ENCODE peak calls at places on chromosomes 12 and 14, in seven cellular contexts. One of them, this sample, is unnamed.

GRCh38 chr12:1117970-1118563 is 127.0 kb downstream of the ERC1 start:
- DNase-seq in MM.1S: peak; percentile 74
- DNase-seq in tibial artery: peak; percentile 72
- DNase-seq in epithelial cell of esophagus: peak; percentile 84
- DNase-seq in body of pancreas: peak; percentile 87
- DNase-seq in astrocyte of the cerebellum: peak; percentile 80
- DNase-seq in A549: peak; percentile 13
- DNase-seq in this sample: peak; percentile 66

GRCh38 chr12:59372971-59373370 is 222.9 kb upstream of the SLC16A7 start:
- DNase-seq in MM.1S: no peak
- DNase-seq in tibial artery: no peak
- DNase-seq in epithelial cell of esophagus: peak; percentile 42
- DNase-seq in body of pancreas: peak; percentile 3
- DNase-seq in astrocyte of the cerebellum: no peak
- DNase-seq in A549: no peak
- DNase-seq in this sample: peak; percentile 28

GRCh38 chr12:120399531-120399930 is 30.6 kb upstream of the MSI1 start:
- DNase-seq in MM.1S: no peak
- DNase-seq in tibial artery: no peak
- DNase-seq in epithelial cell of esophagus: peak; percentile 38
- DNase-seq in body of pancreas: no peak
- DNase-seq in astrocyte of the cerebellum: peak; percentile 8
- DNase-seq in A549: no peak
- DNase-seq in this sample: peak; percentile 35

GRCh38 chr14:54564799-54565235 is 2.1 kb upstream of the SAMD4A start:
- DNase-seq in MM.1S: no peak
- DNase-seq in tibial artery: peak; percentile 40
- DNase-seq in epithelial cell of esophagus: peak; percentile 64
- DNase-seq in body of pancreas: no peak
- DNase-seq in astrocyte of the cerebellum: peak; percentile 39
- DNase-seq in A549: no peak
- DNase-seq in this sample: peak; percentile 66

GRCh38 chr14:80455031-80455430 is 243.7 kb upstream of the DIO2 start:
- DNase-seq in MM.1S: no peak
- DNase-seq in tibial artery: no peak
- DNase-seq in epithelial cell of esophagus: no peak
- DNase-seq in body of pancreas: no peak
- DNase-seq in astrocyte of the cerebellum: no peak
- DNase-seq in A549: no peak
- DNase-seq in this sample: no peak

GRCh38 chr14:23351681-23352505 is 794 bp downstream of the SLC22A17 start:
- DNase-seq in MM.1S: no peak
- DNase-seq in tibial artery: no peak
- DNase-seq in epithelial cell of esophagus: no peak
- DNase-seq in body of pancreas: no peak
- DNase-seq in astrocyte of the cerebellum: no peak
- DNase-seq in A549: no peak
- DNase-seq in this sample: no peak

GRCh38 chr12:2289525-2289924 is 236.7 kb downstream of the CACNA1C start:
- DNase-seq in MM.1S: no peak
- DNase-seq in tibial artery: peak; percentile 16
- DNase-seq in epithelial cell of esophagus: no peak
- DNase-seq in body of pancreas: no peak
- DNase-seq in astrocyte of the cerebellum: no peak
- DNase-seq in A549: no peak
- DNase-seq in this sample: no peak

GRCh38 chr12:42698213-42698612 is 108.7 kb upstream of the PRICKLE1 start:
- DNase-seq in MM.1S: no peak
- DNase-seq in tibial artery: peak; percentile 54
- DNase-seq in epithelial cell of esophagus: peak; percentile 89
- DNase-seq in body of pancreas: peak; percentile 10
- DNase-seq in astrocyte of the cerebellum: no peak
- DNase-seq in A549: no peak
- DNase-seq in this sample: peak; percentile 76

GRCh38 chr14:104588066-104588857 is 8.7 kb downstream of the C14orf180 start:
- DNase-seq in MM.1S: no peak
- DNase-seq in tibial artery: no peak
- DNase-seq in epithelial cell of esophagus: no peak
- DNase-seq in body of pancreas: no peak
- DNase-seq in astrocyte of the cerebellum: no peak
- DNase-seq in A549: no peak
- DNase-seq in this sample: no peak

GRCh38 chr12:124456652-124457152 is 110.7 kb downstream of the NCOR2 start:
- DNase-seq in MM.1S: peak; percentile 69
- DNase-seq in tibial artery: no peak
- DNase-seq in epithelial cell of esophagus: no peak
- DNase-seq in body of pancreas: no peak
- DNase-seq in astrocyte of the cerebellum: no peak
- DNase-seq in A549: no peak
- DNase-seq in this sample: no peak

GRCh38 chr12:42238240-42239140 is at the start of gene YAF2:
- DNase-seq in MM.1S: peak; percentile 90
- DNase-seq in tibial artery: peak; percentile 90
- DNase-seq in epithelial cell of esophagus: peak; percentile 91
- DNase-seq in body of pancreas: peak; percentile 91
- DNase-seq in astrocyte of the cerebellum: peak; percentile 55
- DNase-seq in A549: peak; percentile 81
- DNase-seq in this sample: peak; percentile 64

GRCh38 chr14:77113644-77114043 is 15.6 kb downstream of the CIPC start:
- DNase-seq in MM.1S: no peak
- DNase-seq in tibial artery: no peak
- DNase-seq in epithelial cell of esophagus: no peak
- DNase-seq in body of pancreas: no peak
- DNase-seq in astrocyte of the cerebellum: no peak
- DNase-seq in A549: no peak
- DNase-seq in this sample: no peak

GRCh38 chr12:52082668-52082987 is 3.1 kb downstream of the SMIM41 start:
- DNase-seq in MM.1S: no peak
- DNase-seq in tibial artery: no peak
- DNase-seq in epithelial cell of esophagus: no peak
- DNase-seq in body of pancreas: no peak
- DNase-seq in astrocyte of the cerebellum: no peak
- DNase-seq in A549: no peak
- DNase-seq in this sample: no peak
- H3K4me3 ChIP-seq in MM.1S: no peak overlapping the region
- H3K4me3 ChIP-seq in tibial artery: no peak overlapping the region
- H3K4me3 ChIP-seq in epithelial cell of esophagus: no peak overlapping the region
- H3K4me3 ChIP-seq in body of pancreas: no peak overlapping the region
- H3K4me3 ChIP-seq in astrocyte of the cerebellum: no peak overlapping the region
- H3K4me3 ChIP-seq in A549: no peak overlapping the region
- H3K4me3 ChIP-seq in this sample: no peak overlapping the region

GRCh38 chr14:101557321-101557695 is 4.0 kb upstream of the DIO3 start:
- DNase-seq in MM.1S: no peak
- DNase-seq in tibial artery: no peak
- DNase-seq in epithelial cell of esophagus: no peak
- DNase-seq in body of pancreas: no peak
- DNase-seq in astrocyte of the cerebellum: no peak
- DNase-seq in A549: no peak
- DNase-seq in this sample: no peak

GRCh38 chr14:101559624-101560533 is 1.4 kb upstream of the DIO3 start:
- DNase-seq in MM.1S: no peak
- DNase-seq in tibial artery: no peak
- DNase-seq in epithelial cell of esophagus: no peak
- DNase-seq in body of pancreas: peak; percentile 52
- DNase-seq in astrocyte of the cerebellum: no peak
- DNase-seq in A549: no peak
- DNase-seq in this sample: no peak

GRCh38 chr14:101559250-101559623 is 2.1 kb upstream of the DIO3 start:
- DNase-seq in MM.1S: no peak
- DNase-seq in tibial artery: no peak
- DNase-seq in epithelial cell of esophagus: no peak
- DNase-seq in body of pancreas: no peak
- DNase-seq in astrocyte of the cerebellum: no peak
- DNase-seq in A549: no peak
- DNase-seq in this sample: no peak

GRCh38 chr14:101557811-101558738 is 3.2 kb upstream of the DIO3 start:
- DNase-seq in MM.1S: no peak
- DNase-seq in tibial artery: peak; percentile 70
- DNase-seq in epithelial cell of esophagus: no peak
- DNase-seq in body of pancreas: peak; percentile 56
- DNase-seq in astrocyte of the cerebellum: no peak
- DNase-seq in A549: no peak
- DNase-seq in this sample: no peak

DNA sequence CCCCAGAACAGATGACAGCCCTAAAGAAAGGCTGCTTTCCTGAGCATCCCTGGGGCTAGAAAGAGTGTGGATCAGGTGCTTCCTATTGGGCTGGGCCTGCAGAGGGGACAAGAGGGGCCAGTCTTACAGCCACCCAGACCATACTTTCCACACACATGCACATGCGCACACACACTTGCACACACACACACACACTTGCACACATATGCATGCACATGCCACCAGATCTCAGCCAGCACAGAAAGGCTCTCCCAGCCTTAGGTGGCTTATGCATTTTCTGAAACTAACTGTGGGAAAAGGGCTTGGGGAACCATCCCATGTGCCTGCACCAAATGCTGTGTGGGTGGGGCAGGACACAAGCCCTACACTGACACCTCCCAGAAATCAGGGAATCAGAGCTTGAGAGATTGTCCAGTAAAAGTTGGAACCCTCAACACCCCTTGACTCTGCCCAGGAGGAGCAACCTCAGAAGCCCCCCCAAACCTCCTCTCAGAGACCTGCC is 2.5 kb upstream of the DIO3 start:
- DNase-seq in MM.1S: no peak
- DNase-seq in tibial artery: no peak
- DNase-seq in epithelial cell of esophagus: no peak
- DNase-seq in body of pancreas: no peak
- DNase-seq in astrocyte of the cerebellum: no peak
- DNase-seq in A549: no peak
- DNase-seq in this sample: no peak
- H3K4me3 ChIP-seq in MM.1S: no peak overlapping the region
- H3K4me3 ChIP-seq in tibial artery: peak overlapping the region; percentile 51
- H3K4me3 ChIP-seq in epithelial cell of esophagus: no peak overlapping the region
- H3K4me3 ChIP-seq in body of pancreas: no peak overlapping the region
- H3K4me3 ChIP-seq in astrocyte of the cerebellum: no peak overlapping the region
- H3K4me3 ChIP-seq in A549: no peak overlapping the region
- H3K4me3 ChIP-seq in this sample: no peak overlapping the region

GRCh38 chr12:67442347-67442841 is 173.2 kb downstream of the CAND1 start:
- DNase-seq in MM.1S: no peak
- DNase-seq in tibial artery: no peak
- DNase-seq in epithelial cell of esophagus: no peak
- DNase-seq in body of pancreas: peak; percentile 72
- DNase-seq in astrocyte of the cerebellum: no peak
- DNase-seq in A549: no peak
- DNase-seq in this sample: no peak

GRCh38 chr12:67442896-67443295 is 173.7 kb downstream of the CAND1 start:
- DNase-seq in MM.1S: no peak
- DNase-seq in tibial artery: no peak
- DNase-seq in epithelial cell of esophagus: no peak
- DNase-seq in body of pancreas: no peak
- DNase-seq in astrocyte of the cerebellum: no peak
- DNase-seq in A549: no peak
- DNase-seq in this sample: no peak

GRCh38 chr12:67441736-67442346 is 172.7 kb downstream of the CAND1 start:
- DNase-seq in MM.1S: peak; percentile 70
- DNase-seq in tibial artery: peak; percentile 90
- DNase-seq in epithelial cell of esophagus: peak; percentile 81
- DNase-seq in body of pancreas: peak; percentile 90
- DNase-seq in astrocyte of the cerebellum: peak; percentile 59
- DNase-seq in A549: peak; percentile 71
- DNase-seq in this sample: peak; percentile 59

GRCh38 chr12:67437011-67437410 is 167.9 kb downstream of the CAND1 start:
- DNase-seq in MM.1S: no peak
- DNase-seq in tibial artery: no peak
- DNase-seq in epithelial cell of esophagus: no peak
- DNase-seq in body of pancreas: no peak
- DNase-seq in astrocyte of the cerebellum: no peak
- DNase-seq in A549: no peak
- DNase-seq in this sample: no peak

DNA sequence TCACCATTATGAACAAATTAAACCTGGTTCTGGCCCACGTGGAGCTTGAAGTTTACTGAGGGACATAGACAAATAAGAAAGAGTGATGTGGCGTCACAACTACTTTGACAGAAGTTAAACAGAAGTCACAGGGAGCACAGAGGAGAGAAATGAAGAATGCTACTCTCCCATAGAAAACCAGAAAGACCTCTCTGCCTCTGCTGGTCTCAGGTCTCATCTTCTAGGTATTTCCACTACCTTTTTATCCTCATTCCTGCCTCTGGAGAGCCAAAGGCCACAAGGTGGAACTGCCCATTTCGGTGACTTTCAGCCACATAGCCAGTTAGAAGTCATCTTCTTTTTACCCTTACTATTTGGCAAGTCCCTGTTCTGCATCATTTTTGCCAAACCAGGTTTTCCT is 170.5 kb downstream of the CAND1 start:
- DNase-seq in MM.1S: no peak
- DNase-seq in tibial artery: no peak
- DNase-seq in epithelial cell of esophagus: no peak
- DNase-seq in body of pancreas: no peak
- DNase-seq in astrocyte of the cerebellum: no peak
- DNase-seq in A549: no peak
- DNase-seq in this sample: no peak
- H3K4me3 ChIP-seq in MM.1S: no peak overlapping the region
- H3K4me3 ChIP-seq in tibial artery: no peak overlapping the region
- H3K4me3 ChIP-seq in epithelial cell of esophagus: no peak overlapping the region
- H3K4me3 ChIP-seq in body of pancreas: no peak overlapping the region
- H3K4me3 ChIP-seq in astrocyte of the cerebellum: no peak overlapping the region
- H3K4me3 ChIP-seq in A549: no peak overlapping the region
- H3K4me3 ChIP-seq in this sample: no peak overlapping the region

GRCh38 chr12:121678305-121678704 is 8.9 kb upstream of the MORN3 start:
- DNase-seq in MM.1S: no peak
- DNase-seq in tibial artery: no peak
- DNase-seq in epithelial cell of esophagus: no peak
- DNase-seq in body of pancreas: no peak
- DNase-seq in astrocyte of the cerebellum: no peak
- DNase-seq in A549: no peak
- DNase-seq in this sample: no peak

GRCh38 chr12:121676190-121676589 is 6.7 kb upstream of the MORN3 start:
- DNase-seq in MM.1S: no peak
- DNase-seq in tibial artery: no peak
- DNase-seq in epithelial cell of esophagus: no peak
- DNase-seq in body of pancreas: no peak
- DNase-seq in astrocyte of the cerebellum: no peak
- DNase-seq in A549: no peak
- DNase-seq in this sample: no peak

GRCh38 chr12:121668750-121669524 is 517 bp downstream of the MORN3 start:
- DNase-seq in MM.1S: no peak
- DNase-seq in tibial artery: no peak
- DNase-seq in epithelial cell of esophagus: peak; percentile 22
- DNase-seq in body of pancreas: peak; percentile 34
- DNase-seq in astrocyte of the cerebellum: peak; percentile 15
- DNase-seq in A549: peak; percentile 57
- DNase-seq in this sample: no peak

GRCh38 chr12:121669525-121669908 is at the start of gene MORN3:
- DNase-seq in MM.1S: no peak
- DNase-seq in tibial artery: no peak
- DNase-seq in epithelial cell of esophagus: peak; percentile 48
- DNase-seq in body of pancreas: no peak
- DNase-seq in astrocyte of the cerebellum: no peak
- DNase-seq in A549: no peak
- DNase-seq in this sample: no peak

DNA sequence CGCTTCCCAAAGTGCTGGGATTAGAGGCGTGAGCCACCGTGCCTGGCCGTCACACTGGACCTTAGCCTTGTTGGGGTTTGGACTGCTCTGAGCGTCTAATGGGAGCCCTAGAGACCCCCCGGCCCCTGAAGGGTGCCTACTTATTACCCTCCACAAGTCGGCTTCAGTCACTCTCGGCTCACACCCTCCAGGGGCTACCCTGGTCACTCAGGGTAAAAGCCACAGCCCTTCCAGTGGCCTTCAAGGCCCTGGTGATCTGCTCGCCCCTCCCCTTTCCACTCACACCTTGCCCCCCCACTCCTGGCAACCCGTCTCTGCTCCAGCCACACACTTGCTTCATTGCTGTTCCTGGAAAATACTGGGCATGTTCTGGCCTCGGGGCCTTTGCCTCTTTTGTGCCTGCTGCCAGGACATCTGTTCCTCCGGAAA is 3.6 kb upstream of the MORN3 start:
- DNase-seq in MM.1S: no peak
- DNase-seq in tibial artery: no peak
- DNase-seq in epithelial cell of esophagus: peak; percentile 56
- DNase-seq in body of pancreas: peak; percentile 89
- DNase-seq in astrocyte of the cerebellum: no peak
- DNase-seq in A549: no peak
- DNase-seq in this sample: no peak
- H3K4me3 ChIP-seq in MM.1S: peak overlapping the region; percentile 49
- H3K4me3 ChIP-seq in tibial artery: peak overlapping the region; percentile 56
- H3K4me3 ChIP-seq in epithelial cell of esophagus: peak overlapping the region; percentile 46
- H3K4me3 ChIP-seq in body of pancreas: no peak overlapping the region
- H3K4me3 ChIP-seq in astrocyte of the cerebellum: peak overlapping the region; percentile 57
- H3K4me3 ChIP-seq in A549: peak overlapping the region; percentile 55
- H3K4me3 ChIP-seq in this sample: no peak overlapping the region